ENCODE peak calls at places on chromosomes 3 and 15, in nine cellular contexts. D is HepG2, V is stomach, H is uterus, F is adrenal gland, I is esophagus squamous epithelium, O is endothelial cell of umbilical vein, W is H1, L is A549. A is an unnamed sample. For H3K4me1, the result is how much of the 10 kb centered on the place peaks cover.

GRCh38 chr3:127899200-127899599 is 15.8 kb upstream of the KBTBD12 start:
- DNase-seq in D (no peak), V (no peak), H (no peak), F (no peak), I (no peak), O (no peak), W (no peak), L (no peak), A (no peak)

GRCh38 chr3:190517696-190518095 is 3.8 kb downstream of the IL1RAP start:
- DNase-seq in D (no peak), V (no peak), H (no peak), F (peak), I (no peak), O (no peak), W (no peak), L (peak), A (no peak)

GRCh38 chr3:42505203-42505848 is 2.9 kb downstream of the VIPR1 start:
- DNase-seq in D (no peak), V (peak), H (peak), F (no peak), I (no peak), O (no peak), W (peak), L (no peak), A (peak)

GRCh38 chr3:151367448-151367847 is 17.1 kb downstream of the P2RY12 start:
- DNase-seq in D (no peak), V (no peak), H (no peak), F (no peak), I (no peak), O (no peak), W (no peak), L (no peak), A (no peak)

GRCh38 chr3:175111036-175111435 is 251.9 kb downstream of the NAALADL2 start:
- DNase-seq in D (no peak), V (no peak), H (no peak), F (peak), I (no peak), O (no peak), W (no peak), L (no peak), A (no peak)

GRCh38 chr15:39195988-39196486 is 384.8 kb upstream of the THBS1 start:
- DNase-seq in D (no peak), V (no peak), H (no peak), F (no peak), I (no peak), O (peak), W (no peak), L (peak), A (no peak)

GRCh38 chr3:149120051-149120972 is 9.1 kb upstream of the HPS3 start:
- DNase-seq in D (peak), V (no peak), H (no peak), F (no peak), I (no peak), O (peak), W (no peak), L (peak), A (no peak)

GRCh38 chr3:123154346-123154985 is 47.3 kb upstream of the SEC22A start:
- DNase-seq in D (no peak), V (no peak), H (no peak), F (no peak), I (no peak), O (no peak), W (peak), L (no peak), A (no peak)

GRCh38 chr15:66649235-66649984 is 52.6 kb upstream of the SMAD6 start:
- DNase-seq in D (no peak), V (no peak), H (no peak), F (no peak), I (no peak), O (no peak), W (no peak), L (no peak), A (no peak)

GRCh38 chr3:161558256-161558655 is 61.6 kb downstream of the OTOL1 start:
- DNase-seq in D (no peak), V (no peak), H (no peak), F (no peak), I (no peak), O (no peak), W (no peak), L (no peak), A (no peak)

GRCh38 chr3:61894988-61895935 is 333.9 kb downstream of the PTPRG start:
- DNase-seq in D (peak), V (peak), H (peak), F (peak), I (no peak), O (peak), W (no peak), L (peak), A (peak)

GRCh38 chr15:51883436-51883835 is 54.0 kb downstream of the TMOD3 start:
- DNase-seq in D (no peak), V (no peak), H (no peak), F (no peak), I (no peak), O (no peak), W (no peak), L (no peak), A (no peak)

GRCh38 chr15:74642328-74642723 is 26.7 kb downstream of the CLK3 start:
- DNase-seq in D (no peak), V (peak), H (no peak), F (no peak), I (no peak), O (no peak), W (no peak), L (no peak), A (no peak)

GRCh38 chr3:52294320-52295150 is 6.9 kb downstream of the GLYCTK start:
- DNase-seq in D (no peak), V (no peak), H (no peak), F (no peak), I (no peak), O (no peak), W (no peak), L (no peak), A (no peak)

GRCh38 chr3:197369545-197369944 is 71.1 kb upstream of the DLG1 start:
- DNase-seq in D (no peak), V (no peak), H (no peak), F (no peak), I (no peak), O (no peak), W (no peak), L (no peak), A (no peak)

GRCh38 chr15:75431682-75432081 is 19.8 kb downstream of the SIN3A start:
- DNase-seq in D (no peak), V (no peak), H (no peak), F (no peak), I (no peak), O (no peak), W (no peak), L (no peak), A (no peak)

GRCh38 chr3:179706233-179706632 is 53.4 kb downstream of the USP13 start:
- DNase-seq in D (peak), V (no peak), H (no peak), F (peak), I (no peak), O (no peak), W (no peak), L (no peak), A (no peak)

GRCh38 chr3:136042608-136043221 is 77.2 kb downstream of the PPP2R3A start:
- DNase-seq in D (peak), V (no peak), H (no peak), F (no peak), I (no peak), O (peak), W (no peak), L (peak), A (no peak)

GRCh38 chr3:196073188-196073838 is 8.6 kb downstream of the TFRC start:
- DNase-seq in D (peak), V (peak), H (peak), F (peak), I (no peak), O (peak), W (peak), L (peak), A (peak)

GRCh38 chr3:16998236-16998923 is 113.6 kb downstream of the PLCL2 start:
- DNase-seq in D (no peak), V (no peak), H (no peak), F (no peak), I (no peak), O (no peak), W (no peak), L (no peak), A (no peak)

GRCh38 chr3:53794597-53794996 is 51.6 kb downstream of the CHDH start:
- DNase-seq in D (no peak), V (no peak), H (no peak), F (no peak), I (no peak), O (no peak), W (no peak), L (no peak), A (no peak)

GRCh38 chr3:65988440-65988839 is 50.3 kb downstream of the MAGI1 start:
- DNase-seq in D (no peak), V (no peak), H (no peak), F (no peak), I (no peak), O (no peak), W (no peak), L (no peak), A (no peak)

GRCh38 chr3:141578197-141578596 is 91.4 kb downstream of the RASA2 start:
- DNase-seq in D (no peak), V (no peak), H (no peak), F (no peak), I (no peak), O (no peak), W (no peak), L (no peak), A (no peak)

GRCh38 chr3:27678234-27678633 is 43.9 kb downstream of the EOMES start:
- DNase-seq in D (no peak), V (no peak), H (no peak), F (no peak), I (no peak), O (no peak), W (no peak), L (no peak), A (no peak)
- H3K4me1 ChIP-seq in D (under half), V (under half), H (under half), F (under half), I (half or more), O (under half), W (under half), L (under half), A (under half)

GRCh38 chr3:59595830-59596229 is 546.0 kb upstream of the CFAP20DC start:
- DNase-seq in D (no peak), V (no peak), H (no peak), F (no peak), I (no peak), O (no peak), W (no peak), L (no peak), A (no peak)

DNA sequence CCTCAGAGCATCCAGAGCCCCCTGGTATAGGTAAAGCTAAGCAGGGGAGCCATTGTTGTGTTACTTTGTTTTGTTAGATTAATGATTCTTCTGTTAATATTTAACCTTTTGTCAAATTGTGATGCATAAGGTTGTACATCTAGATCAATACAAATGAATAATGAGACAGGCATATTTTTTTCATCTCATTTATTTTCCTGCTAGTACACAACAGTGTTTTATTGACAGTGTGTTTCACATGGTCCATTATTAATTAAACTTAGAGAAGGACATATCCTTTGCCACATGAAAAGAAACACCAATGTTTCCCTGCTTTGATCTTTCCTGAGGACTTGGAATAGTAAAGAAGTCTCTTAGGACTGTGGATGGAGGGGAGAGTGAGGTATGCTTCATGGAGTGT is 543.6 kb upstream of the CFAP20DC start:
- DNase-seq in D (no peak), V (no peak), H (no peak), F (no peak), I (no peak), O (no peak), W (no peak), L (no peak), A (no peak)
- TF ChIP-seq CTCF in D (no peak), V (no peak), H (no peak), F (no peak), I (no peak), O (no peak), W (no peak), L (no peak), A (no peak)

GRCh38 chr3:116939550-116939949 is 230.0 kb downstream of the TUSC7 start:
- DNase-seq in D (no peak), V (no peak), H (no peak), F (no peak), I (no peak), O (no peak), W (no peak), L (no peak), A (no peak)
- TF ChIP-seq POLR2A in D (no peak), V (no peak), H (no peak), F (no peak), I (no peak), O (no peak), W (no peak), L (no peak), A (no peak)

DNA sequence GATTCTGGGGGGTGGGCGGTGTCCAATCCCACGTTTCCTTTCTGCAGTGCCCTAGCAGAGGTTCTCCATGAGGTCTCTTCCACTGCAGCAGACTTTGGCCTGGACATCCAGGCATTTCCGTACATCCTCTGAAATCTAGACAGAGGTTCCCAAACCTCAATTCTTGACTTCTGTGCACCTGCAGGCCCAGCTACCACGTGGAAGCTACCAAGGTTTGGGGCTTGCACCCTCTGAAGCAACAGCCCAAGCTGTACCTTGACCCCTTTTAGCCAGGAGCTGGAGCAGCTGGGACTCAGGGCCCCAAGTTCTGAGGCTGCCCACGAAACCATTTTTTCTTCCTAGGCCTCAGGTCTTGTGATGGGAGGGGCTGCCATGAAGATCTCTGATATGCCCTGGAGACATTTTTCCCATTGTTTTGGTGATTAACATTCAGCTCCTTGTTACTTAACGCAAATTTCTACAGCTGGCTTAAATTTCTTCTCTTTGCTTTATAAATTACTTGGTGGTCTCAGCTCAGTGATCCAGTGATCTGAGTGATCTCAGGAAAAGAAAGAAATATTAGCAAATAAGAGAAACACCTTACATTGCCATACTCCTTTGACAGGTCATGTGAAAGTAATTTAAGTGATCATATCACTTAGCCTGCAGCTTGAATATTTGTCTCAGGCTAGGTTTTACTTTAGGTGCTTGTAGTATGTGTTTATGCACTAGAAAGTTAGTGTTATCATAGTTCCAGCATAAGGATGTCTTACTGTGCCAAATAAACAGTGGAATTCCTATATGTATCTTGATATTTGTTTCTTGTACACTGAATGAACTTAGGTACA is 3.0 kb downstream of the SNAP23 start:
- DNase-seq in D (no peak), V (no peak), H (no peak), F (no peak), I (no peak), O (peak), W (no peak), L (no peak), A (no peak)
- H3K4me1 ChIP-seq in D (half or more), V (half or more), H (under half), F (under half), I (half or more), O (half or more), W (under half), L (under half), A (half or more)

GRCh38 chr15:91660174-91660649 is 193.3 kb upstream of the SLCO3A1 start:
- DNase-seq in D (no peak), V (no peak), H (no peak), F (no peak), I (no peak), O (no peak), W (no peak), L (peak), A (no peak)
- TF ChIP-seq CTCF in D (no peak), V (no peak), H (no peak), F (no peak), I (no peak), O (no peak), W (peak), L (no peak), A (no peak)

GRCh38 chr3:15860014-15860934 is 62.5 kb upstream of the ANKRD28 start:
- DNase-seq in D (peak), V (peak), H (peak), F (peak), I (peak), O (peak), W (peak), L (peak), A (peak)

GRCh38 chr3:15861163-15861562 is 63.4 kb upstream of the ANKRD28 start:
- DNase-seq in D (no peak), V (no peak), H (no peak), F (no peak), I (no peak), O (no peak), W (no peak), L (no peak), A (no peak)

GRCh38 chr3:15859507-15860013 is 61.8 kb upstream of the ANKRD28 start:
- DNase-seq in D (peak), V (peak), H (peak), F (peak), I (peak), O (peak), W (no peak), L (peak), A (peak)

DNA sequence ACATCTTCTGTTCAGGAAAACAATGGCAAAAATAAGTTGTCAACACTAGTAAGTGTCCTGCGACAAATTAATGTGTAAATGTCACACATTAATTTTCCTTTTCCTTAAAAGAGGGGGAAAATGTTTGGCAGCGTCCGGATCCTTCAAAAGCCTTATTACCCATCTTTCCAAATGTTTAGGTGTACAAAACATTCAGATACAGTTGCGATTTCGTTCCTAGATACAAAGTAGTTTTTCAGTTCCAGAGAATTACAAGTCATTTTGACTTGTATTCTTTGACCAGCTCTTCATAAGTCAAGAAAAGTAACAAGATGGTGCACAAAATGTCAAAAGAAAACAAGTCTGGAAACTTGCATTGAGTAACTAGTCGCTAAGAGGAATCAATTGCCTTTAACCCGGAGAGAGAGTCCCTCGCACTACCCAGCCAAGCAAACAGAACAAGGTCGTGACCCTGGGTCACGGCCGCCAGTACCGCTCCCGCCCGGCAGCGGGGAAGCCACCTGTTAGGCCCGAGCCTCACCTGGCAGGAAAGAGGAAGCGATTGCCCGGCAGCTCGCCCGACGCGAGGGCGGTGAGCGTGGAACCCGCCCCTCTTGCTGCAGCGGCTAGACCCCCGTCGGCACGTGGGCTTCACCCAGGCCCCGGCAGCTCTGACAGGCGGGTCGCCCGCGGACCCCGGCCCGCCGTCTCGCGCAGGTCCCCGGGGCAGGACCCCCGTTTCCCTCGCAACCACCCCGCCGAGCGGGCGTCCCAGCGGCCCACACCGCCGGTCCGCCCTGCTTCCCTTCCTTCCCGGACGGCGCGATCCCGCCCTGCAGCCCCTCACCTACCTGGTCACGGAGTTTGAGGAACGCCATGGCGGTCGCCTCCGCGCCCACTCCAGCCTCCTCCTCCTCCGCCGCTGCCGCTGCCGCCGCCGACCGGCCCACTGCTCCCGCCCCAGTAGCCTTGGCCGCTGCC is 61.0 kb upstream of the ANKRD28 start:
- DNase-seq in D (peak), V (peak), H (peak), F (peak), I (peak), O (peak), W (peak), L (peak), A (peak)
- TF ChIP-seq POLR2A in D (peak), V (no peak), H (no peak), F (no peak), I (no peak), O (no peak), W (no peak), L (no peak), A (no peak)

DNA sequence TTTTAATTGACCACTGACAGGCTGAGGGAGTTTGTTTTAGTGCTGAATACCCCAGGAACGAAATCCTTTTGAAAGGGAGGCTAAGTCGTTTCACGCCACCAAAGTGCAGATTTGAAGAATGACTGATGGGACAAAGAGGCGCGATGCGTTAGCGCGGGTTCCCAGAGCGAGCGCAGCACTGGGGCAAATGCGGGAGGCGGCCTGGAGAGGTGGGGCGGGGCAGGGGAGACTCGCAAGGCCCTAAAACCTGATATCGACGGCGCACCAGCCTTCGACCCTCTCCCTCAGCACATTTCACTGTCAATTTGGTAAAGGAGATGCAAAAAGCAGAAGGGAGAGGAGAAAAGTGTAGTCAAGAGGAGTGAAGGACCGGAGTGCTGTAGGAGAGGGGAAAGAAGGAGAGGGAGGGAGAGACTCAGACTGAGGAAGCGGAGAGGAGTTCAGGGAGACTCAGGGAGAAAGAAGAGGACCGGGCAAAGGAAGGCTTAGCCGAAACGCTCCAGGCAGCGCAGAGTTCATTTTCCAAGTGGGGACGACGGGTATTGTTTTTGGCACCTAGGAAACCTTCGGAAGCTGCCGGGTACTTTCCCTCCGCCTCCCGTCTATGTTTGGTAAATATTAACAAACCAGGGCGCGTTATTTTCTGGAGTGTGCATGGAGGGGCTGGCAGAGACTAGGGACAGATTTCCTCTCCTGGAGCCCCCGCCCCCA is 3.8 kb upstream of the FOXB1 start:
- DNase-seq in D (no peak), V (no peak), H (no peak), F (no peak), I (no peak), O (no peak), W (peak), L (no peak), A (no peak)
- H3K4me1 ChIP-seq in D (under half), V (under half), H (under half), F (under half), I (under half), O (under half), W (under half), L (under half), A (under half)

GRCh38 chr3:41033956-41034519 is 165.3 kb upstream of the CTNNB1 start:
- DNase-seq in D (no peak), V (no peak), H (no peak), F (no peak), I (no peak), O (no peak), W (no peak), L (no peak), A (no peak)
- TF ChIP-seq CTCF in D (no peak), V (no peak), H (no peak), F (no peak), I (no peak), O (no peak), W (peak), L (no peak), A (no peak)